ENCODE peak calls at places on chromosomes 5 and 9, in eight cellular contexts. V, Q, X, T, F, N, H and E are unnamed samples.

GRCh38 chr9:91746904-91747303 is 203.1 kb downstream of the ROR2 start:
- DNase-seq in V (no peak), Q (peak), X (no peak), T (no peak), F (no peak), N (no peak), H (no peak), E (no peak)

GRCh38 chr9:135014341-135015010 is 73.0 kb upstream of the OLFM1 start:
- DNase-seq in V (no peak), Q (no peak), X (no peak), T (no peak), F (no peak), N (no peak), H (no peak), E (no peak)

GRCh38 chr9:99778308-99778707 is 43.4 kb upstream of the NR4A3 start:
- DNase-seq in V (peak), Q (peak), X (no peak), T (no peak), F (peak), N (no peak), H (peak), E (peak)

GRCh38 chr5:168140256-168140655 is 151.2 kb upstream of the WWC1 start:
- DNase-seq in V (no peak), Q (no peak), X (no peak), T (no peak), F (no peak), N (no peak), H (no peak), E (no peak)

GRCh38 chr9:91813261-91813795 is 136.7 kb downstream of the ROR2 start:
- DNase-seq in V (no peak), Q (no peak), X (no peak), T (no peak), F (no peak), N (no peak), H (no peak), E (no peak)

GRCh38 chr9:70525553-70525952 is 111.1 kb upstream of the KLF9 start:
- DNase-seq in V (no peak), Q (peak), X (no peak), T (no peak), F (no peak), N (no peak), H (no peak), E (no peak)

GRCh38 chr5:16108418-16108817 is 71.2 kb downstream of the MARCHF11 start:
- DNase-seq in V (no peak), Q (no peak), X (no peak), T (no peak), F (no peak), N (no peak), H (no peak), E (no peak)

GRCh38 chr5:154508114-154508513 is 30.1 kb upstream of the HAND1 start:
- DNase-seq in V (no peak), Q (no peak), X (no peak), T (no peak), F (no peak), N (no peak), H (no peak), E (no peak)

GRCh38 chr9:14323969-14324366 is 10.0 kb upstream of the NFIB start:
- DNase-seq in V (no peak), Q (no peak), X (no peak), T (no peak), F (no peak), N (no peak), H (no peak), E (no peak)

GRCh38 chr5:151064916-151065499 is 15.8 kb downstream of the TNIP1 start:
- DNase-seq in V (no peak), Q (no peak), X (no peak), T (no peak), F (no peak), N (no peak), H (no peak), E (no peak)

GRCh38 chr5:92222449-92222848 is 839.3 kb upstream of the ARRDC3 start:
- DNase-seq in V (no peak), Q (peak), X (no peak), T (no peak), F (no peak), N (no peak), H (no peak), E (no peak)

GRCh38 chr5:69129413-69129812 is 35.6 kb downstream of the SLC30A5 start:
- DNase-seq in V (peak), Q (peak), X (no peak), T (no peak), F (peak), N (no peak), H (no peak), E (peak)

GRCh38 chr9:109012009-109012875 is 1.1 kb downstream of the CTNNAL1 start:
- DNase-seq in V (peak), Q (peak), X (peak), T (peak), F (peak), N (no peak), H (peak), E (peak)

GRCh38 chr5:100550531-100551036 is 15.4 kb downstream of the FAM174A start:
- DNase-seq in V (no peak), Q (peak), X (no peak), T (no peak), F (peak), N (no peak), H (no peak), E (no peak)

GRCh38 chr5:139091439-139092156 is 106.6 kb downstream of the SIL1 start:
- DNase-seq in V (no peak), Q (peak), X (peak), T (no peak), F (no peak), N (peak), H (no peak), E (no peak)

GRCh38 chr5:34028349-34028748 is 14.7 kb downstream of the C1QTNF3 start:
- DNase-seq in V (no peak), Q (no peak), X (no peak), T (no peak), F (no peak), N (no peak), H (no peak), E (no peak)

GRCh38 chr9:128470560-128470959 is 14.8 kb downstream of the ODF2 start:
- DNase-seq in V (no peak), Q (peak), X (no peak), T (peak), F (no peak), N (no peak), H (no peak), E (no peak)

GRCh38 chr9:124306098-124306735 is 48.5 kb downstream of the NEK6 start:
- DNase-seq in V (peak), Q (peak), X (no peak), T (no peak), F (peak), N (no peak), H (no peak), E (no peak)

GRCh38 chr9:98641675-98642074 is 67.1 kb downstream of the GABBR2 start:
- DNase-seq in V (no peak), Q (no peak), X (no peak), T (no peak), F (no peak), N (no peak), H (no peak), E (no peak)